ENCODE peak calls at places on chromosomes 1 and 21, in four cellular contexts. G, Q, V and I are unnamed samples. For H3K4me1 and H3K36me3, the result is how much of the 10 kb centered on the place peaks cover.

GRCh38 chr1:156767101-156767878 is at the start of gene PRCC:
- DNase-seq in G (peak), Q (peak), V (peak), I (peak)

GRCh38 chr1:160522622-160523345 is at the start of gene SLAMF6:
- DNase-seq in G (peak), Q (no peak), V (no peak), I (no peak)

GRCh38 chr1:218463194-218464156 is 118.3 kb downstream of the TGFB2 start:
- DNase-seq in G (no peak), Q (peak), V (no peak), I (no peak)

GRCh38 chr1:183270541-183271141 is 84.6 kb downstream of the LAMC2 start:
- DNase-seq in G (no peak), Q (no peak), V (no peak), I (peak)

GRCh38 chr1:116024629-116025028 is 48.3 kb downstream of the SLC22A15 start:
- DNase-seq in G (no peak), Q (no peak), V (no peak), I (no peak)

GRCh38 chr21:28068455-28069358 is 924.0 kb downstream of the LTN1 start:
- DNase-seq in G (peak), Q (no peak), V (no peak), I (no peak)

GRCh38 chr21:29343517-29343916 is 44.8 kb downstream of the BACH1 start:
- DNase-seq in G (no peak), Q (no peak), V (no peak), I (no peak)

GRCh38 chr1:8249838-8250237 is 68.1 kb upstream of the SLC45A1 start:
- DNase-seq in G (no peak), Q (no peak), V (no peak), I (no peak)

GRCh38 chr1:51131185-51131584 is 29.2 kb downstream of the C1orf185 start:
- DNase-seq in G (no peak), Q (no peak), V (no peak), I (no peak)

GRCh38 chr1:234962340-234962989 is 166.2 kb downstream of the TOMM20 start:
- DNase-seq in G (peak), Q (no peak), V (no peak), I (no peak)

GRCh38 chr1:173410794-173411236 is 66.3 kb upstream of the PRDX6 start:
- DNase-seq in G (peak), Q (no peak), V (no peak), I (no peak)

GRCh38 chr1:241229216-241229615 is 127.8 kb downstream of the RGS7 start:
- DNase-seq in G (no peak), Q (peak), V (no peak), I (no peak)

GRCh38 chr1:235270625-235271024 is 57.4 kb downstream of the ARID4B start:
- DNase-seq in G (no peak), Q (no peak), V (no peak), I (no peak)

GRCh38 chr1:37517569-37517968 is 3.0 kb upstream of the MEAF6 start:
- DNase-seq in G (no peak), Q (no peak), V (no peak), I (no peak)

GRCh38 chr1:16922885-16923431 is 1.2 kb downstream of the CROCC start:
- DNase-seq in G (no peak), Q (no peak), V (peak), I (no peak)

GRCh38 chr1:25568834-25569598 is 25.6 kb downstream of the LDLRAP1 start:
- DNase-seq in G (no peak), Q (peak), V (no peak), I (no peak)

GRCh38 chr1:67960766-67961165 is 89.7 kb downstream of the DIRAS3 start:
- DNase-seq in G (no peak), Q (no peak), V (no peak), I (no peak)
- H3K4me1 ChIP-seq in G (under half), Q (under half), V (under half), I (under half)

DNA sequence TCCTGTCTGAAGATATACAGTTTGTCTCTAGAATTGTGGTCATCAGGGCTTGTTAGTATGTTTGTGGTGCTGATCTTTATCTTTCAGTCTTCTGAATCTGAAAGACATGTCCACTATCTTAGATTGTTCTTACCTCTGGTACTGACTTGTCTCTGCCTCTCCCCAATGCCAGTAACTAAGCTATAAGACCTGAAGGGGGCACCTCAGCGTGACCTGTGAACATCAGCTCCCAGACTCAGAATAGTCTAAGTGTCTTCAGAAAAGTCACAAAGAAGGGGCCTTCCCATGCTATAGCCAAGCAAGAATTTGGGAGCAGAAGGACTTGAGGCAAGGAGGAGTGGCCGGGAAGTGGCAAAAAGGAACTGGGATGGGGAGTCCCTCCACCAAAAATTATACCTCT is 178.1 kb downstream of the NTNG1 start:
- DNase-seq in G (peak), Q (no peak), V (no peak), I (no peak)
- TF ChIP-seq CTCF in G (peak), Q (no peak), V (no peak), I (no peak)

GRCh38 chr1:196734006-196734405 is 40.6 kb upstream of the CFHR3 start:
- DNase-seq in G (no peak), Q (no peak), V (no peak), I (no peak)

GRCh38 chr1:196733091-196733970 is 41.3 kb upstream of the CFHR3 start:
- DNase-seq in G (no peak), Q (no peak), V (no peak), I (no peak)

GRCh38 chr1:196734460-196734859 is 40.2 kb upstream of the CFHR3 start:
- DNase-seq in G (no peak), Q (no peak), V (no peak), I (no peak)

DNA sequence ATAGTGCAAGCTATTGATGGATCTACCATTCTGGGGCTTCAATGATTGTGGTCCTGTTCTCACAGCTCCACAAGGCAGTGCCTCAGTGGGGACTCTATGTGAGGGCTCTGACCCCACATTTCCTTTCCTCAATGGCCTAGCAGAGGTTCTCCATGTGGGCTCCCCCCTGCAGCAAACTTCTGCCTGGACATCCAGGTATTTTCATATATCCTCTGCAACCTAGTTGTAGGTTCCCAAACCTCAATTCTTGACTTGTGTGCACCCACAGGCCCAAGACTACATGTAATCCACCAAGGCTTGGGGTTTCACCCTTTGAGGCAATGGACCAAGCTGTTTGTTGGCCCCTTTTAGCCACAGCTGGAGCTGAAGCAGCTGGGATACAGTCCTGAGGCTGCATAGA is 35.9 kb upstream of the CFHR3 start:
- DNase-seq in G (no peak), Q (no peak), V (no peak), I (no peak)
- H3K36me3 ChIP-seq in G (under half), Q (under half), V (under half), I (under half)

GRCh38 chr1:6448749-6449631 is 17.0 kb downstream of the TNFRSF25 start:
- DNase-seq in G (no peak), Q (no peak), V (no peak), I (no peak)
- H3K4me1 ChIP-seq in G (under half), Q (under half), V (under half), I (under half)

GRCh38 chr1:11059990-11060948 is at the start of gene SRM:
- DNase-seq in G (peak), Q (peak), V (peak), I (peak)
- TF ChIP-seq CTCF in G (no peak), Q (peak), V (peak), I (peak)